ENCODE peak calls at places on chromosomes 1 and 21, in five cellular contexts. D is stomach, C is suprapubic skin, J is sigmoid colon, H is transverse colon. Q is an unnamed sample.

GRCh38 chr21:37176716-37177115 is 90.4 kb downstream of the VPS26C start:
- DNase-seq in D (peak; percentile 72), H (no peak), J (no peak), C (no peak), Q (peak; percentile 49)

GRCh38 chr1:22831729-22832413 is 121.2 kb downstream of the EPHB2 start:
- DNase-seq in C (no peak), D (peak; percentile 50), H (peak; percentile 69), J (no peak), Q (peak; percentile 39)

GRCh38 chr1:228336308-228337030 is 70.2 kb downstream of the TRIM11 start:
- DNase-seq in C (peak; percentile 47), J (peak; percentile 62), D (no peak), H (peak; percentile 2), Q (no peak)

GRCh38 chr1:81305997-81306452 is 494.7 kb upstream of the ADGRL2 start:
- DNase-seq in C (no peak), D (no peak), J (no peak), H (no peak), Q (no peak)

GRCh38 chr1:70462611-70463010 is 51.5 kb downstream of the CTH start:
- DNase-seq in H (no peak), D (no peak), J (no peak), C (no peak), Q (no peak)

GRCh38 chr1:100440075-100440809 is 87.9 kb downstream of the CDC14A start:
- DNase-seq in H (peak; percentile 63), J (no peak), C (no peak), D (peak; percentile 30), Q (no peak)

GRCh38 chr1:40182956-40183710 is 21.9 kb downstream of the RLF start:
- DNase-seq in H (no peak), C (no peak), J (no peak), D (no peak), Q (no peak)

GRCh38 chr21:44801468-44802395 is at the start of gene UBE2G2:
- DNase-seq in D (peak; percentile 85), C (peak; percentile 86), J (peak; percentile 87), H (peak; percentile 84), Q (peak; percentile 70)

GRCh38 chr1:25780318-25781129 is 19.5 kb upstream of the SELENON start:
- DNase-seq in D (peak; percentile 40), J (no peak), C (no peak), H (peak; percentile 39), Q (no peak)

GRCh38 chr1:27109103-27109822 is 45.7 kb downstream of the SLC9A1 start:
- DNase-seq in D (peak; percentile 64), J (no peak), C (no peak), H (peak; percentile 58), Q (no peak)

GRCh38 chr21:33522950-33523349 is 19.0 kb downstream of the GART start:
- DNase-seq in C (no peak), J (no peak), H (no peak), D (no peak), Q (no peak)

GRCh38 chr1:226894826-226895225 is 24.4 kb downstream of the PSEN2 start:
- DNase-seq in J (no peak), D (no peak), C (no peak), H (no peak), Q (no peak)

GRCh38 chr1:116910379-116911165 is 856 bp downstream of the PTGFRN start:
- DNase-seq in C (peak; percentile 78), D (peak; percentile 61), H (peak; percentile 65), J (peak; percentile 70), Q (peak; percentile 40)

GRCh38 chr1:238950786-238951185 is 435.6 kb upstream of the CHRM3 start:
- DNase-seq in J (no peak), H (no peak), C (no peak), D (no peak), Q (no peak)

GRCh38 chr1:177227978-177228720 is 57.4 kb downstream of the BRINP2 start:
- DNase-seq in C (no peak), H (no peak), D (no peak), J (no peak), Q (no peak)

GRCh38 chr21:24727803-24728425 is 879.4 kb downstream of the MRPL39 start:
- DNase-seq in D (no peak), C (no peak), H (no peak), J (no peak), Q (no peak)
- H3K27ac ChIP-seq in D (no peak overlapping the region), C (no peak overlapping the region), H (no peak overlapping the region), J (no peak overlapping the region), Q (no peak overlapping the region)

DNA sequence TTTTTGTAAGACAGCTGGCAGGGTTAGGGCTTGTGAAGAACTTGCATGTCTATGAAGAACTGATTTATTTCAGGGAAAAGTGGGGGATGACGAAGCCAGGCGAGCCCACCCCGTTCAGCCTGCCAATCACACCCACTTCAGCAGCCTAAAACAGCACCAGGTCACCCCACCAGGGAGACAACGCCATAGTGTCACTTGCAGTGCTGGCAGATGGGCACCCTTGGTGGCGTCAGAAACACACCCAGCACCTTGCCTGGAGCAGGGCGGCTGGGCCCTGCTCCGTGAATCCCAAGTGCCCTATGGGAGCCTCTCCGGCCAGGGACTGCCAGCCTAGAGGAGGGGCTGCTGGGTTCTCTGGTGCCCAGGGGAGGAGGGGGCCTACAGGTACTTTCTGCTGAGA is 5.0 kb upstream of the NADK start:
- DNase-seq in C (no peak), J (no peak), D (no peak), H (peak; percentile 23), Q (no peak)
- TF ChIP-seq POLR2A in C (no peak), J (no peak), D (no peak), H (no peak), Q (no peak)

GRCh38 chr1:84941843-84942242 is 48.8 kb upstream of the LPAR3 start:
- DNase-seq in J (no peak), H (no peak), C (no peak), D (no peak), Q (no peak)
- TF ChIP-seq POLR2AphosphoS5 in J (no peak), H (no peak), C (no peak), D (no peak), Q (no peak)

GRCh38 chr1:172351347-172351746 is 69.1 kb upstream of the C1orf105 start:
- DNase-seq in H (no peak), C (no peak), J (no peak), D (no peak), Q (no peak)
- H3K27ac ChIP-seq in H (no peak overlapping the region), C (no peak overlapping the region), J (no peak overlapping the region), D (no peak overlapping the region), Q (peak overlapping the region; percentile 39)

DNA sequence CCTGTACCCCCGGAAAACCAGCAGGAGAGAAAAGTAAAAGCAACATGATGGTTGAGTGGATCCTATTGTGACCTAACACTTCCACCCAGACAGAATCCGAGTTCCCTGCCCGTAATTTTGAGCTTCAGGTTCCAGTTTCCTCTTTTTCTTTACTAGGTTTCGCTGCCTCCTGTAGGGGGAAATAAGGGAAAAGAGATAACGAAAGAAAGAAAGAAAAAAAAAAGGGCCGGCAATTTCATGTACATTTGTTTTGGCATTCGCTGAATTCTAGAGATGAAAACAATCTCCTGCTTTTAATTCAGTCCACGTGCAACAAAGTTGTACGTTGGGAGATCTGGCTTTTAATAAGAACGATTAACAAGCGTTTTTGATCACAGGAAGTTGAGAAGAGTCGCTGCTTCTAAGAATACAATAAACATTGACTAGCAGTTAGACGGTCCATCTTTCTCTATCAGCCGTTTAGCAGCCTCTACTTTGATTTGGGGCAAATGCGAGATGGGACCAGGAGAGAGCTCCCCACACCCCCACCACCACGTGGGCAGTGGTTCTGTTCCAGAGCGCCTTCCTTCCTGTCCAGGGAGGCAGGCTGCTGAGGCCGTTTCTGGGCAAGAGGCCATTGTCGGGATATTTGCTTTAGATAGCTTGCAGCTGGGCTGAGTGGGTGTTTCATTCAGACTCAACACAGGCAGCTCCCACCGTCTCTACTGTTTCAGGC is 155.9 kb upstream of the RUNX1 start:
- DNase-seq in J (peak; percentile 89), H (peak; percentile 47), D (peak; percentile 90), C (peak; percentile 73), Q (no peak)
- TF ChIP-seq POLR2A in J (no peak), H (no peak), D (no peak), C (no peak), Q (no peak)